ENCODE peak calls at places on chromosome 11, in five cellular contexts. One of them, this sample, is unnamed.
A peak's percentile ranks its signal among the peaks of the same experiment; 100 is the strongest.

GRCh38 chr11:119474682-119475596 is 52.0 kb upstream of the THY1 start:
- DNase-seq in IMR-90: peak; percentile 82
- DNase-seq in K562: peak; percentile 73
- DNase-seq in HepG2: peak; percentile 56
- DNase-seq in SK-N-SH: peak; percentile 86
- DNase-seq in this sample: no peak

GRCh38 chr11:108561535-108561991 is 32.0 kb downstream of the EXPH5 start:
- DNase-seq in IMR-90: peak; percentile 31
- DNase-seq in K562: no peak
- DNase-seq in HepG2: no peak
- DNase-seq in SK-N-SH: no peak
- DNase-seq in this sample: no peak

GRCh38 chr11:46410021-46410420 is 18.4 kb upstream of the CHRM4 start:
- DNase-seq in IMR-90: no peak
- DNase-seq in K562: no peak
- DNase-seq in HepG2: no peak
- DNase-seq in SK-N-SH: no peak
- DNase-seq in this sample: no peak

GRCh38 chr11:73141031-73141308 is 1.1 kb downstream of the FCHSD2 start:
- DNase-seq in IMR-90: no peak
- DNase-seq in K562: peak; percentile 36
- DNase-seq in HepG2: no peak
- DNase-seq in SK-N-SH: peak; percentile 54
- DNase-seq in this sample: no peak

GRCh38 chr11:74636633-74637184 is 44.3 kb downstream of the POLD3 start:
- DNase-seq in IMR-90: peak; percentile 95
- DNase-seq in K562: peak; percentile 18
- DNase-seq in HepG2: no peak
- DNase-seq in SK-N-SH: no peak
- DNase-seq in this sample: no peak

GRCh38 chr11:2709429-2709828 is 9.6 kb upstream of the KCNQ1OT1 start:
- DNase-seq in IMR-90: peak; percentile 34
- DNase-seq in K562: no peak
- DNase-seq in HepG2: no peak
- DNase-seq in SK-N-SH: no peak
- DNase-seq in this sample: no peak

GRCh38 chr11:28697920-28698827 is 590.0 kb downstream of the METTL15 start:
- DNase-seq in IMR-90: peak; percentile 61
- DNase-seq in K562: peak; percentile 69
- DNase-seq in HepG2: peak; percentile 41
- DNase-seq in SK-N-SH: peak; percentile 56
- DNase-seq in this sample: no peak

GRCh38 chr11:110249066-110249465 is 47.3 kb downstream of the RDX start:
- DNase-seq in IMR-90: no peak
- DNase-seq in K562: no peak
- DNase-seq in HepG2: no peak
- DNase-seq in SK-N-SH: no peak
- DNase-seq in this sample: no peak

GRCh38 chr11:104275992-104276391 is 112.0 kb upstream of the PDGFD start:
- DNase-seq in IMR-90: peak; percentile 8
- DNase-seq in K562: no peak
- DNase-seq in HepG2: no peak
- DNase-seq in SK-N-SH: no peak
- DNase-seq in this sample: no peak

GRCh38 chr11:66035653-66036333 is 9.5 kb upstream of the CATSPER1 start:
- DNase-seq in IMR-90: no peak
- DNase-seq in K562: no peak
- DNase-seq in HepG2: no peak
- DNase-seq in SK-N-SH: no peak
- DNase-seq in this sample: no peak

GRCh38 chr11:64000026-64000739 is 13.9 kb downstream of the OTUB1 start:
- DNase-seq in IMR-90: peak; percentile 59
- DNase-seq in K562: no peak
- DNase-seq in HepG2: no peak
- DNase-seq in SK-N-SH: peak; percentile 44
- DNase-seq in this sample: no peak

GRCh38 chr11:85699957-85700741 is 14.2 kb upstream of the CCDC89 start:
- DNase-seq in IMR-90: no peak
- DNase-seq in K562: no peak
- DNase-seq in HepG2: no peak
- DNase-seq in SK-N-SH: no peak
- DNase-seq in this sample: no peak

GRCh38 chr11:14500181-14500651 is 605 bp upstream of the COPB1 start:
- DNase-seq in IMR-90: peak; percentile 68
- DNase-seq in K562: no peak
- DNase-seq in HepG2: peak; percentile 39
- DNase-seq in SK-N-SH: peak; percentile 48
- DNase-seq in this sample: peak; percentile 30

GRCh38 chr11:120210651-120211521 is at the start of gene OAF:
- DNase-seq in IMR-90: peak; percentile 83
- DNase-seq in K562: peak; percentile 88
- DNase-seq in HepG2: peak; percentile 86
- DNase-seq in SK-N-SH: peak; percentile 90
- DNase-seq in this sample: no peak

GRCh38 chr11:20022363-20023081 is 137.8 kb downstream of the DBX1 start:
- DNase-seq in IMR-90: peak; percentile 63
- DNase-seq in K562: no peak
- DNase-seq in HepG2: peak; percentile 79
- DNase-seq in SK-N-SH: no peak
- DNase-seq in this sample: no peak

GRCh38 chr11:12507391-12507790 is 130.0 kb downstream of the PARVA start:
- DNase-seq in IMR-90: no peak
- DNase-seq in K562: no peak
- DNase-seq in HepG2: no peak
- DNase-seq in SK-N-SH: no peak
- DNase-seq in this sample: no peak

GRCh38 chr11:105137286-105137685 is 2.3 kb downstream of the CARD18 start:
- DNase-seq in IMR-90: peak; percentile 43
- DNase-seq in K562: no peak
- DNase-seq in HepG2: no peak
- DNase-seq in SK-N-SH: no peak
- DNase-seq in this sample: no peak

GRCh38 chr11:118438314-118438931 is 2.1 kb downstream of the KMT2A start:
- DNase-seq in IMR-90: peak; percentile 87
- DNase-seq in K562: peak; percentile 42
- DNase-seq in HepG2: no peak
- DNase-seq in SK-N-SH: peak; percentile 53
- DNase-seq in this sample: no peak

GRCh38 chr11:123580557-123581275 is 73.7 kb downstream of the SCN3B start:
- DNase-seq in IMR-90: peak; percentile 19
- DNase-seq in K562: peak; percentile 87
- DNase-seq in HepG2: peak; percentile 33
- DNase-seq in SK-N-SH: peak; percentile 89
- DNase-seq in this sample: no peak

GRCh38 chr11:28400236-28401100 is 292.3 kb downstream of the METTL15 start:
- DNase-seq in IMR-90: peak; percentile 87
- DNase-seq in K562: no peak
- DNase-seq in HepG2: peak; percentile 3
- DNase-seq in SK-N-SH: no peak
- DNase-seq in this sample: no peak

GRCh38 chr11:8807544-8808225 is 103.3 kb upstream of the AKIP1 start:
- DNase-seq in IMR-90: peak; percentile 93
- DNase-seq in K562: no peak
- DNase-seq in HepG2: no peak
- DNase-seq in SK-N-SH: no peak
- DNase-seq in this sample: no peak

GRCh38 chr11:124875943-124876817 is 10.9 kb downstream of the ROBO3 start:
- DNase-seq in IMR-90: peak; percentile 96
- DNase-seq in K562: peak; percentile 88
- DNase-seq in HepG2: peak; percentile 54
- DNase-seq in SK-N-SH: peak; percentile 96
- DNase-seq in this sample: peak; percentile 5

GRCh38 chr11:16613401-16614381 is 124.8 kb upstream of the C11orf58 start:
- DNase-seq in IMR-90: peak; percentile 83
- DNase-seq in K562: peak; percentile 78
- DNase-seq in HepG2: peak; percentile 73
- DNase-seq in SK-N-SH: peak; percentile 91
- DNase-seq in this sample: no peak

GRCh38 chr11:126484266-126484665 is 128.8 kb downstream of the ST3GAL4 start:
- DNase-seq in IMR-90: peak; percentile 94
- DNase-seq in K562: no peak
- DNase-seq in HepG2: peak; percentile 11
- DNase-seq in SK-N-SH: no peak
- DNase-seq in this sample: no peak

GRCh38 chr11:100965346-100965745 is 164.3 kb downstream of the PGR start:
- DNase-seq in IMR-90: peak; percentile 2
- DNase-seq in K562: no peak
- DNase-seq in HepG2: no peak
- DNase-seq in SK-N-SH: no peak
- DNase-seq in this sample: no peak

GRCh38 chr11:35295751-35296150 is 123.6 kb downstream of the SLC1A2 start:
- DNase-seq in IMR-90: no peak
- DNase-seq in K562: no peak
- DNase-seq in HepG2: no peak
- DNase-seq in SK-N-SH: no peak
- DNase-seq in this sample: no peak

GRCh38 chr11:64340671-64341335 is 799 bp downstream of the CCDC88B start:
- DNase-seq in IMR-90: no peak
- DNase-seq in K562: peak; percentile 82
- DNase-seq in HepG2: no peak
- DNase-seq in SK-N-SH: peak; percentile 81
- DNase-seq in this sample: no peak

GRCh38 chr11:109604506-109604905 is 182.5 kb downstream of the C11orf87 start:
- DNase-seq in IMR-90: no peak
- DNase-seq in K562: no peak
- DNase-seq in HepG2: no peak
- DNase-seq in SK-N-SH: no peak
- DNase-seq in this sample: no peak

GRCh38 chr11:125165111-125165663 is 636 bp downstream of the PKNOX2 start:
- DNase-seq in IMR-90: peak; percentile 24
- DNase-seq in K562: no peak
- DNase-seq in HepG2: no peak
- DNase-seq in SK-N-SH: peak; percentile 81
- DNase-seq in this sample: no peak

GRCh38 chr11:89566972-89567371 is 75.8 kb upstream of the NOX4 start:
- DNase-seq in IMR-90: no peak
- DNase-seq in K562: no peak
- DNase-seq in HepG2: no peak
- DNase-seq in SK-N-SH: no peak
- DNase-seq in this sample: no peak

GRCh38 chr11:132981146-132981956 is 551.0 kb downstream of the OPCML start:
- DNase-seq in IMR-90: no peak
- DNase-seq in K562: no peak
- DNase-seq in HepG2: no peak
- DNase-seq in SK-N-SH: no peak
- DNase-seq in this sample: no peak

GRCh38 chr11:114399903-114400221 is 449 bp downstream of the C11orf71 start:
- DNase-seq in IMR-90: no peak
- DNase-seq in K562: no peak
- DNase-seq in HepG2: peak; percentile 40
- DNase-seq in SK-N-SH: no peak
- DNase-seq in this sample: peak; percentile 2
- TF ChIP-seq MXI1 in IMR-90: no peak
- TF ChIP-seq MXI1 in K562: no peak
- TF ChIP-seq MXI1 in HepG2: no peak
- TF ChIP-seq MXI1 in SK-N-SH: no peak
- TF ChIP-seq MXI1 in this sample: no peak

GRCh38 chr11:10529279-10529678 is 11.7 kb downstream of the RNF141 start:
- DNase-seq in IMR-90: peak; percentile 78
- DNase-seq in K562: no peak
- DNase-seq in HepG2: no peak
- DNase-seq in SK-N-SH: no peak
- DNase-seq in this sample: no peak

GRCh38 chr11:10526974-10527918 is 13.7 kb downstream of the RNF141 start:
- DNase-seq in IMR-90: peak; percentile 66
- DNase-seq in K562: no peak
- DNase-seq in HepG2: no peak
- DNase-seq in SK-N-SH: no peak
- DNase-seq in this sample: peak; percentile 70

GRCh38 chr11:10522921-10523320 is 18.1 kb downstream of the RNF141 start:
- DNase-seq in IMR-90: no peak
- DNase-seq in K562: no peak
- DNase-seq in HepG2: no peak
- DNase-seq in SK-N-SH: no peak
- DNase-seq in this sample: no peak

GRCh38 chr11:10524471-10524870 is 16.5 kb downstream of the RNF141 start:
- DNase-seq in IMR-90: no peak
- DNase-seq in K562: no peak
- DNase-seq in HepG2: no peak
- DNase-seq in SK-N-SH: no peak
- DNase-seq in this sample: no peak

DNA sequence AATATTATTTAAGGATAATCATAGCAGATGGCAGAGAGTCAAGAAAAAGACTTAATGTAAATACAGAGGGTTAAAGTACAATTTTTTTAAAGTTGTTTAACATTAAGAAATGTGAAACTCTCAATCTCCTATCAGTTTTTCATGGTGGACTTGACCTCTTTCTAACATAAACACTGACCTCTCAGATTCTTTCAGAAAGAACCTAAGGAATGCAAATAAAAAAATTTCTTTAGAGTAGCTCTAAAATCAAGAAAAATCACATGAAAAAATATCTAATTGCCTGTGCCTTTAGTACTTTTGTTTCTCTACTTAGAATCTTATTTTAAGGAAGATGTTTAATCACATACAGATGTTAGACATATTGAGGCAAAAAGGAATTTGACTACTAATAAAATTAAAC is 12.9 kb downstream of the RNF141 start:
- DNase-seq in IMR-90: peak; percentile 69
- DNase-seq in K562: no peak
- DNase-seq in HepG2: no peak
- DNase-seq in SK-N-SH: no peak
- DNase-seq in this sample: no peak
- TF ChIP-seq RAD21 in IMR-90: no peak
- TF ChIP-seq RAD21 in K562: no peak
- TF ChIP-seq RAD21 in HepG2: no peak
- TF ChIP-seq RAD21 in SK-N-SH: no peak
- TF ChIP-seq RAD21 in this sample: no peak

GRCh38 chr11:45188127-45188526 is 41.7 kb downstream of the PRDM11 start:
- DNase-seq in IMR-90: no peak
- DNase-seq in K562: no peak
- DNase-seq in HepG2: no peak
- DNase-seq in SK-N-SH: no peak
- DNase-seq in this sample: no peak
- TF ChIP-seq MXI1 in IMR-90: no peak
- TF ChIP-seq MXI1 in K562: no peak
- TF ChIP-seq MXI1 in HepG2: no peak
- TF ChIP-seq MXI1 in SK-N-SH: no peak
- TF ChIP-seq MXI1 in this sample: no peak

DNA sequence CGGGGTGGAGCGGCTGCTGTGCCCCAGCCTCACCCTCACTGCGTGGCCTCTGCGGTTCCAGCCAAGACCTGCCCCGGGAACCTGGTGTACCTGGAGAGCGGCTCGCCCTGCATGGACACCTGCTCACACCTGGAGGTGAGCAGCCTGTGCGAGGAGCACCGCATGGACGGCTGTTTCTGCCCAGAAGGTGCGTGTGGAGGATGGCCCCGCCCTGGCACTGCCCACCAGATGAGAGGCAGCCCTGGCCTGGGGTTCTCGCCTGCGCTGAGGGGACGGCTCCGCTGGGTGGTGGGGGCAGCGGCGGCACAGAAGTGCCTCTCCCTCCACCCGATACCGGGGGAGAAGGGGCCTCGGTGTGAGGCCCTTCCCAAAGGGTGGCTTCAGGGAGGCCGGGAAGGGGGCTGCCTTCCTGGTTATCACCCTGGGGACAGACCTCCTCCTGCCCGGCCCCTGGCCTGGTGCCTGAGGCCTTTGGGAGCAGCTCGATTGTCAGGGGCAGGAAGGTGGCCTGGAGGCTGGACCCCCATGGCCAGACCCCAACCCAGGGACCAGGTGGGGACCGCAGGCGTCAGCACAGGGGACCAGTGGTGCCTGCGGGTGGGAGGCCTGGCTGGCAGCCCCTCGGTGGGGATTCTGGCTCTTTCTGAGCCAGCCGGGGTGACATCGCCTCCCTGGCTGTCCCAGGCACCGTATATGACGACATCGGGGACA is 7.1 kb downstream of the MUC2 start:
- DNase-seq in IMR-90: no peak
- DNase-seq in K562: no peak
- DNase-seq in HepG2: no peak
- DNase-seq in SK-N-SH: no peak
- DNase-seq in this sample: no peak
- TF ChIP-seq RAD21 in IMR-90: no peak
- TF ChIP-seq RAD21 in K562: no peak
- TF ChIP-seq RAD21 in HepG2: no peak
- TF ChIP-seq RAD21 in SK-N-SH: no peak
- TF ChIP-seq RAD21 in this sample: no peak

This sample was measured in GM12878.